ENCODE peak calls at places on chromosome 9, in six cellular contexts. I is tibial artery, U is psoas muscle, N is upper lobe of right lung, A is substantia nigra, T is Peyer's patch. S is an unnamed sample.

GRCh38 chr9:77640741-77641580 is 7.2 kb downstream of the GNA14 start:
- DNase-seq in U (no peak), A (no peak), I (no peak), T (no peak), N (no peak), S (no peak)

GRCh38 chr9:109813829-109814228 is 33.8 kb downstream of the PALM2AKAP2 start:
- DNase-seq in A (no peak), N (no peak), I (no peak), T (no peak), U (no peak), S (peak; percentile 77)

GRCh38 chr9:132350861-132351315 is 3.9 kb downstream of the SETX start:
- DNase-seq in T (peak; percentile 53), U (no peak), I (no peak), N (no peak), A (no peak), S (no peak)

GRCh38 chr9:93699650-93700049 is 123.3 kb downstream of the PHF2 start:
- DNase-seq in I (no peak), T (no peak), A (no peak), U (no peak), N (peak; percentile 46), S (no peak)

GRCh38 chr9:97491216-97491999 is 10.1 kb upstream of the TMOD1 start:
- DNase-seq in I (no peak), A (no peak), U (no peak), N (no peak), T (no peak), S (no peak)

GRCh38 chr9:116288658-116289057 is 135.1 kb downstream of the PAPPA start:
- DNase-seq in A (no peak), N (no peak), I (no peak), T (no peak), U (no peak), S (no peak)

GRCh38 chr9:96176901-96177718 is 124.9 kb downstream of the HSD17B3 start:
- DNase-seq in N (no peak), U (no peak), T (no peak), A (peak; percentile 52), I (peak; percentile 33), S (no peak)

GRCh38 chr9:35112257-35113020 is 3.2 kb downstream of the ATOSB start:
- DNase-seq in N (no peak), T (no peak), A (peak; percentile 30), U (peak; percentile 73), I (peak; percentile 84), S (no peak)

GRCh38 chr9:92292338-92293074 is 991 bp downstream of the IARS1 start:
- DNase-seq in I (no peak), U (no peak), T (no peak), A (no peak), N (no peak), S (no peak)

GRCh38 chr9:73202992-73203391 is 51.3 kb downstream of the ANXA1 start:
- DNase-seq in T (no peak), N (no peak), A (no peak), I (no peak), U (no peak), S (no peak)

GRCh38 chr9:121841771-121842611 is 190.6 kb downstream of the DAB2IP start:
- DNase-seq in A (no peak), U (no peak), I (no peak), T (no peak), N (no peak), S (no peak)

GRCh38 chr9:899440-900184 is 58.1 kb downstream of the DMRT1 start:
- DNase-seq in N (no peak), A (peak; percentile 11), T (no peak), U (no peak), I (no peak), S (no peak)

GRCh38 chr9:134517069-134517680 is 124.4 kb upstream of the COL5A1 start:
- DNase-seq in I (no peak), T (no peak), A (no peak), U (no peak), N (peak; percentile 59), S (no peak)

GRCh38 chr9:35500130-35500748 is 10.3 kb downstream of the RUSC2 start:
- DNase-seq in U (no peak), A (no peak), N (no peak), T (no peak), I (no peak), S (no peak)

GRCh38 chr9:96719538-96720315 is 58.2 kb downstream of the ZNF510 start:
- DNase-seq in I (no peak), A (no peak), N (no peak), U (no peak), T (no peak), S (no peak)

GRCh38 chr9:37621299-37621934 is 29.0 kb upstream of the TOMM5 start:
- DNase-seq in U (no peak), T (no peak), A (no peak), I (no peak), N (no peak), S (no peak)

GRCh38 chr9:19637084-19637483 is 151.8 kb downstream of the SLC24A2 start:
- DNase-seq in N (no peak), U (no peak), I (no peak), A (no peak), T (no peak), S (no peak)

GRCh38 chr9:99244300-99245260 is 22.5 kb downstream of the SEC61B start:
- DNase-seq in T (no peak), I (no peak), U (no peak), A (no peak), N (no peak), S (no peak)

GRCh38 chr9:14797442-14797841 is 74.9 kb upstream of the CER1 start:
- DNase-seq in I (no peak), A (no peak), U (no peak), N (no peak), T (no peak), S (no peak)

GRCh38 chr9:15889555-15889954 is 336.7 kb downstream of the CCDC171 start:
- DNase-seq in N (no peak), T (no peak), A (no peak), U (no peak), I (no peak), S (no peak)

GRCh38 chr9:14400658-14400995 is 86.7 kb upstream of the NFIB start:
- DNase-seq in A (peak; percentile 80), T (no peak), N (no peak), I (peak; percentile 46), U (peak; percentile 73), S (no peak)

GRCh38 chr9:92561374-92562329 is 25.9 kb upstream of the ECM2 start:
- DNase-seq in A (no peak), U (no peak), N (no peak), I (no peak), T (no peak), S (no peak)

GRCh38 chr9:107810493-107810931 is 320.9 kb upstream of the KLF4 start:
- DNase-seq in A (no peak), N (peak; percentile 66), I (no peak), U (no peak), T (no peak), S (no peak)

GRCh38 chr9:4280605-4281004 is 19.3 kb downstream of the GLIS3 start:
- DNase-seq in I (no peak), N (no peak), T (no peak), U (no peak), A (no peak), S (no peak)

DNA sequence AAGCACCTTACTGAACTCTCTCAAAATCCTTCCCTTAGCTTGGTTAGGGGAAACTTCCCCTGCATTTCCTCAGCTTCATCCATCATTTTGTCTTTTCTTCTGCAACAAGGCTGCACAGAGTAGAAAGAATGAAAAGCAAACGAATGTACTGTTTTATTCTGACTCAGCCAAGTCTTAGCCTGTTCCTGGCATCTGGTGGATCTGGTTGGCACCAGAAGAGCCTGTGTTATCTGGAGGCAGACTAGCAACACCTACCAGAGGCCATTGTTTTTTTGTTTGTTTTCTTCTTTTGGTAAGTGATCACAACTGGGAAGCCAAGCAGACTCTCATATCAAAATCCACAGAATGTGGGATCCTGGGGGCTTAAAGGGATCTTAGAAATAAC is 200.7 kb downstream of the FANCC start:
- DNase-seq in T (no peak), N (no peak), U (no peak), I (no peak), A (no peak), S (peak; percentile 30)
- H3K27ac ChIP-seq in T (no peak overlapping the region), N (no peak overlapping the region), U (no peak overlapping the region), I (peak overlapping the region; percentile 21), A (no peak overlapping the region), S (no peak overlapping the region)

DNA sequence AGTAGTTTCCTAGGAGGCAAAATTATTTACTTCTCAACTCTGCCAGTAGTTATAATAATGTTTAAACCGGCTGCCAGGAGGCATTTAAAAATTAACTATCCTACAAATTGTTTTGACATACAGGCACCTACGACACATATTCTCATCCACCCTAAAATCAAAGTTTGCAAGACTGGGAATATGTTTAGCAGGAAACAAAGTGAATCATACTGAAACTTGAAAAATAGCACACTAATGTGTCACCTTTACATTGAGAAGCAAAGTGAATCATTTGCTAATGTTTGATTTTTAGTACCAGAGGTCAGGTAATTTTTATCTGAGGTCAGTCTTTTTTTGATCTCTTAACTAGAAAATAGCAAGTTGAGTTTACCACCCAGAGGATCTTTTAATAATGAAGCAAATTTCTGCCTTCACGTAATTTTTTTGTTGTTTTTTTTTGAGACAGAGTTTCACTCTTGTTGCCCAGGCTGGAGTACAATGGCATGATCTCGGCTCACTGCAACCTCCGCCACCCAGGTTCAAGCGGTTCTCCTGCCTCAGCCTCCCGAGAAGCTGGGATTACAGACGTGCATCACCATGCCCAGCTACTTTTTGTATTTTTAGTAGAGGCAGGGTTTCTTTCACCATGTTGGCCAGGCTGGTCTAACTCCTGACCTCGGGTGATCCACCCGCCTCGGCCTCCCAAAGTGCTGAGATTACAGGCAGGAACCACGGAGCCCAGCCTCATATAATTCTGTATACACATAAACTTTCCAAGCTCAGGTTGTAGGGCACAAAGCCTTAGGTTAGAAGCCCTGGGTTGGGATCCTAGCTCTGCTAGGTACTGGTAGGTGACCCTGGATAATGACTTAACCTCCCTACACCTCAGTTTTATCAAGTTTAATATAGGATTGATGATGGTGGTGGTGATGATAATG is 124.3 kb downstream of the UGCG start:
- DNase-seq in T (no peak), I (no peak), N (no peak), A (no peak), U (no peak), S (no peak)
- H3K27ac ChIP-seq in T (peak overlapping the region; percentile 45), I (no peak overlapping the region), N (no peak overlapping the region), A (no peak overlapping the region), U (no peak overlapping the region), S (peak overlapping the region; percentile 85)

DNA sequence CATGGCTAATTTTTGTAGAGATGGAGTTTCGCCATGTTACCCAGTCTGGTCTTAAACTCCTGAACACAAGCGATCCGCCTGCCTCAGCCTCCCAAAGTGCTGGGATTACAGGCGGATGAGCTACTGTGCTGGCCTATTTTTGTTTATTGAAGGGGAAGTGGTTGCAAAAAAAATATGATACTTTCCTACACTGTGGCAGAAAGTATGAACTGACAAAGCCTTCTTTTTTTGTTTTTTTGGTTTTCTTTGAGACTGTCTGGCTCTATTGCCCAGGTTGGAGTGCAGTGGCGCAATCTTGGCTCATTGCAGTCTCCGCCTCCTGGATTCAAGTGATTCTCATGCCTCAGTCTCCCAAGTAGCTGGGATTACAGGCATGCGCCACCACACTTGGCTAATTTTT is 50.9 kb downstream of the OSTF1 start:
- DNase-seq in N (no peak), T (no peak), A (no peak), I (no peak), U (no peak), S (no peak)
- H3K27ac ChIP-seq in N (no peak overlapping the region), T (no peak overlapping the region), A (no peak overlapping the region), I (no peak overlapping the region), U (no peak overlapping the region), S (no peak overlapping the region)

DNA sequence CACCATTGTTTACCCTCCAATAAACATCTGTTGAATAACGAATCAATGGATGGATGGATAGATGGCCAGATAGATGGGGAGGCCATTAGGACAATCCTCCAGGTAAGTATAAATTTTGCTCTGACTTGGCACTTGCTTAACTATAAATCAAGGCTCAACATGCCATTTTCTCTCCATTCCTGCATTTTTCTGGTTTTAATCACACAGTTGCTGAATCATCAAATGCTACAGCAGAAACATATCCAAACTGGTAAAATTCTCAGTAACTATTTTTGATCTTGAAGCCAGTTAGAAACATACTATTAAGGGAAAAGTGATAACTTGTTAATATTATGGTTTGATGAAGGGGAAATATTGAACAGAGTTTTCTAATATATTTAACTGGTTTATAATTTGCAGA is 71.5 kb upstream of the MTAP start:
- DNase-seq in T (no peak), I (no peak), N (no peak), U (no peak), A (no peak), S (no peak)
- H3K27ac ChIP-seq in T (no peak overlapping the region), I (no peak overlapping the region), N (no peak overlapping the region), U (no peak overlapping the region), A (no peak overlapping the region), S (no peak overlapping the region)